ENCODE peak calls at places on chromosomes 16 and 17, in eight cellular contexts. One of them, this sample, is unnamed.

GRCh38 chr16:77868478-77868877 is 80.1 kb downstream of the VAT1L start:
- DNase-seq in lung: no peak
- DNase-seq in stimulated activated CD4-positive, alpha-beta T cell treated with anti-CD3 and anti-CD28 coated beads, Interleukin-15, amount 100 ng/mL, for 24 hours: peak; percentile 22
- DNase-seq in A172: no peak
- DNase-seq in fibroblast of pulmonary artery: no peak
- DNase-seq in activated CD4-positive, alpha-beta memory T cell treated with anti-CD3 and anti-CD28 coated beads for 36 hours: peak; percentile 33
- DNase-seq in stimulated activated naive CD8-positive, alpha-beta T cell treated with anti-CD3 and anti-CD28 coated beads, Interleukin-15, Interleukin-2, amounts not matched to agents 100 U/mL and 50 U/mL, for 24 hours: no peak
- DNase-seq in NCI-H1092 treated with DMSO at 0.1 percent for 48 hours: no peak
- DNase-seq in this sample: no peak

GRCh38 chr16:48276102-48276501 is 28.8 kb upstream of the ABCC11 start:
- DNase-seq in A172: no peak
- DNase-seq in stimulated activated naive CD8-positive, alpha-beta T cell treated with anti-CD3 and anti-CD28 coated beads, Interleukin-15, Interleukin-2, amounts not matched to agents 100 U/mL and 50 U/mL, for 24 hours: no peak
- DNase-seq in activated CD4-positive, alpha-beta memory T cell treated with anti-CD3 and anti-CD28 coated beads for 36 hours: no peak
- DNase-seq in lung: no peak
- DNase-seq in NCI-H1092 treated with DMSO at 0.1 percent for 48 hours: peak; percentile 25
- DNase-seq in stimulated activated CD4-positive, alpha-beta T cell treated with anti-CD3 and anti-CD28 coated beads, Interleukin-15, amount 100 ng/mL, for 24 hours: no peak
- DNase-seq in fibroblast of pulmonary artery: no peak
- DNase-seq in this sample: peak; percentile 74

GRCh38 chr17:67557921-67558320 is 159.8 kb upstream of the NOL11 start:
- DNase-seq in A172: no peak
- DNase-seq in fibroblast of pulmonary artery: peak; percentile 18
- DNase-seq in activated CD4-positive, alpha-beta memory T cell treated with anti-CD3 and anti-CD28 coated beads for 36 hours: no peak
- DNase-seq in NCI-H1092 treated with DMSO at 0.1 percent for 48 hours: no peak
- DNase-seq in stimulated activated naive CD8-positive, alpha-beta T cell treated with anti-CD3 and anti-CD28 coated beads, Interleukin-15, Interleukin-2, amounts not matched to agents 100 U/mL and 50 U/mL, for 24 hours: no peak
- DNase-seq in stimulated activated CD4-positive, alpha-beta T cell treated with anti-CD3 and anti-CD28 coated beads, Interleukin-15, amount 100 ng/mL, for 24 hours: no peak
- DNase-seq in lung: no peak
- DNase-seq in this sample: no peak

GRCh38 chr17:19905514-19905913 is 37.8 kb upstream of the ULK2 start:
- DNase-seq in NCI-H1092 treated with DMSO at 0.1 percent for 48 hours: no peak
- DNase-seq in activated CD4-positive, alpha-beta memory T cell treated with anti-CD3 and anti-CD28 coated beads for 36 hours: no peak
- DNase-seq in fibroblast of pulmonary artery: no peak
- DNase-seq in A172: no peak
- DNase-seq in stimulated activated CD4-positive, alpha-beta T cell treated with anti-CD3 and anti-CD28 coated beads, Interleukin-15, amount 100 ng/mL, for 24 hours: no peak
- DNase-seq in lung: no peak
- DNase-seq in stimulated activated naive CD8-positive, alpha-beta T cell treated with anti-CD3 and anti-CD28 coated beads, Interleukin-15, Interleukin-2, amounts not matched to agents 100 U/mL and 50 U/mL, for 24 hours: no peak
- DNase-seq in this sample: no peak

GRCh38 chr17:52681486-52681885 is 523.0 kb upstream of the CA10 start:
- DNase-seq in A172: no peak
- DNase-seq in NCI-H1092 treated with DMSO at 0.1 percent for 48 hours: peak; percentile 56
- DNase-seq in lung: no peak
- DNase-seq in activated CD4-positive, alpha-beta memory T cell treated with anti-CD3 and anti-CD28 coated beads for 36 hours: no peak
- DNase-seq in stimulated activated naive CD8-positive, alpha-beta T cell treated with anti-CD3 and anti-CD28 coated beads, Interleukin-15, Interleukin-2, amounts not matched to agents 100 U/mL and 50 U/mL, for 24 hours: no peak
- DNase-seq in fibroblast of pulmonary artery: no peak
- DNase-seq in stimulated activated CD4-positive, alpha-beta T cell treated with anti-CD3 and anti-CD28 coated beads, Interleukin-15, amount 100 ng/mL, for 24 hours: no peak
- DNase-seq in this sample: no peak

GRCh38 chr17:76740329-76741118 is 2.6 kb downstream of the MFSD11 start:
- DNase-seq in A172: no peak
- DNase-seq in lung: no peak
- DNase-seq in NCI-H1092 treated with DMSO at 0.1 percent for 48 hours: no peak
- DNase-seq in stimulated activated naive CD8-positive, alpha-beta T cell treated with anti-CD3 and anti-CD28 coated beads, Interleukin-15, Interleukin-2, amounts not matched to agents 100 U/mL and 50 U/mL, for 24 hours: no peak
- DNase-seq in stimulated activated CD4-positive, alpha-beta T cell treated with anti-CD3 and anti-CD28 coated beads, Interleukin-15, amount 100 ng/mL, for 24 hours: no peak
- DNase-seq in activated CD4-positive, alpha-beta memory T cell treated with anti-CD3 and anti-CD28 coated beads for 36 hours: no peak
- DNase-seq in fibroblast of pulmonary artery: peak; percentile 60
- DNase-seq in this sample: no peak

GRCh38 chr16:54923055-54923473 is 7.6 kb upstream of the IRX5 start:
- DNase-seq in fibroblast of pulmonary artery: no peak
- DNase-seq in stimulated activated naive CD8-positive, alpha-beta T cell treated with anti-CD3 and anti-CD28 coated beads, Interleukin-15, Interleukin-2, amounts not matched to agents 100 U/mL and 50 U/mL, for 24 hours: no peak
- DNase-seq in lung: no peak
- DNase-seq in NCI-H1092 treated with DMSO at 0.1 percent for 48 hours: no peak
- DNase-seq in activated CD4-positive, alpha-beta memory T cell treated with anti-CD3 and anti-CD28 coated beads for 36 hours: no peak
- DNase-seq in stimulated activated CD4-positive, alpha-beta T cell treated with anti-CD3 and anti-CD28 coated beads, Interleukin-15, amount 100 ng/mL, for 24 hours: no peak
- DNase-seq in A172: no peak
- DNase-seq in this sample: no peak

GRCh38 chr17:78276098-78276497 is 44.7 kb downstream of the TMEM235 start:
- DNase-seq in lung: no peak
- DNase-seq in A172: no peak
- DNase-seq in activated CD4-positive, alpha-beta memory T cell treated with anti-CD3 and anti-CD28 coated beads for 36 hours: no peak
- DNase-seq in stimulated activated naive CD8-positive, alpha-beta T cell treated with anti-CD3 and anti-CD28 coated beads, Interleukin-15, Interleukin-2, amounts not matched to agents 100 U/mL and 50 U/mL, for 24 hours: no peak
- DNase-seq in fibroblast of pulmonary artery: no peak
- DNase-seq in stimulated activated CD4-positive, alpha-beta T cell treated with anti-CD3 and anti-CD28 coated beads, Interleukin-15, amount 100 ng/mL, for 24 hours: no peak
- DNase-seq in NCI-H1092 treated with DMSO at 0.1 percent for 48 hours: no peak
- DNase-seq in this sample: no peak

GRCh38 chr16:1289480-1289872 is 20.0 kb upstream of the UBE2I start:
- DNase-seq in A172: no peak
- DNase-seq in lung: no peak
- DNase-seq in fibroblast of pulmonary artery: no peak
- DNase-seq in stimulated activated CD4-positive, alpha-beta T cell treated with anti-CD3 and anti-CD28 coated beads, Interleukin-15, amount 100 ng/mL, for 24 hours: no peak
- DNase-seq in activated CD4-positive, alpha-beta memory T cell treated with anti-CD3 and anti-CD28 coated beads for 36 hours: no peak
- DNase-seq in stimulated activated naive CD8-positive, alpha-beta T cell treated with anti-CD3 and anti-CD28 coated beads, Interleukin-15, Interleukin-2, amounts not matched to agents 100 U/mL and 50 U/mL, for 24 hours: no peak
- DNase-seq in NCI-H1092 treated with DMSO at 0.1 percent for 48 hours: no peak
- DNase-seq in this sample: no peak

GRCh38 chr16:7016986-7017385 is 315.7 kb upstream of the RBFOX1 start:
- DNase-seq in NCI-H1092 treated with DMSO at 0.1 percent for 48 hours: no peak
- DNase-seq in stimulated activated CD4-positive, alpha-beta T cell treated with anti-CD3 and anti-CD28 coated beads, Interleukin-15, amount 100 ng/mL, for 24 hours: no peak
- DNase-seq in fibroblast of pulmonary artery: no peak
- DNase-seq in activated CD4-positive, alpha-beta memory T cell treated with anti-CD3 and anti-CD28 coated beads for 36 hours: no peak
- DNase-seq in A172: no peak
- DNase-seq in stimulated activated naive CD8-positive, alpha-beta T cell treated with anti-CD3 and anti-CD28 coated beads, Interleukin-15, Interleukin-2, amounts not matched to agents 100 U/mL and 50 U/mL, for 24 hours: no peak
- DNase-seq in lung: no peak
- DNase-seq in this sample: no peak

GRCh38 chr17:57819273-57819672 is 30.6 kb downstream of the MRPS23 start:
- DNase-seq in fibroblast of pulmonary artery: no peak
- DNase-seq in activated CD4-positive, alpha-beta memory T cell treated with anti-CD3 and anti-CD28 coated beads for 36 hours: no peak
- DNase-seq in stimulated activated CD4-positive, alpha-beta T cell treated with anti-CD3 and anti-CD28 coated beads, Interleukin-15, amount 100 ng/mL, for 24 hours: no peak
- DNase-seq in NCI-H1092 treated with DMSO at 0.1 percent for 48 hours: no peak
- DNase-seq in A172: no peak
- DNase-seq in lung: no peak
- DNase-seq in stimulated activated naive CD8-positive, alpha-beta T cell treated with anti-CD3 and anti-CD28 coated beads, Interleukin-15, Interleukin-2, amounts not matched to agents 100 U/mL and 50 U/mL, for 24 hours: no peak
- DNase-seq in this sample: no peak

GRCh38 chr16:31090540-31090939 is 1.8 kb upstream of the PRSS53 start:
- DNase-seq in NCI-H1092 treated with DMSO at 0.1 percent for 48 hours: no peak
- DNase-seq in stimulated activated naive CD8-positive, alpha-beta T cell treated with anti-CD3 and anti-CD28 coated beads, Interleukin-15, Interleukin-2, amounts not matched to agents 100 U/mL and 50 U/mL, for 24 hours: no peak
- DNase-seq in fibroblast of pulmonary artery: no peak
- DNase-seq in A172: peak; percentile 53
- DNase-seq in stimulated activated CD4-positive, alpha-beta T cell treated with anti-CD3 and anti-CD28 coated beads, Interleukin-15, amount 100 ng/mL, for 24 hours: no peak
- DNase-seq in lung: no peak
- DNase-seq in activated CD4-positive, alpha-beta memory T cell treated with anti-CD3 and anti-CD28 coated beads for 36 hours: no peak
- DNase-seq in this sample: no peak

GRCh38 chr16:1027416-1027815 is 45.1 kb upstream of the SSTR5 start:
- DNase-seq in stimulated activated CD4-positive, alpha-beta T cell treated with anti-CD3 and anti-CD28 coated beads, Interleukin-15, amount 100 ng/mL, for 24 hours: no peak
- DNase-seq in A172: no peak
- DNase-seq in stimulated activated naive CD8-positive, alpha-beta T cell treated with anti-CD3 and anti-CD28 coated beads, Interleukin-15, Interleukin-2, amounts not matched to agents 100 U/mL and 50 U/mL, for 24 hours: no peak
- DNase-seq in lung: no peak
- DNase-seq in fibroblast of pulmonary artery: no peak
- DNase-seq in activated CD4-positive, alpha-beta memory T cell treated with anti-CD3 and anti-CD28 coated beads for 36 hours: no peak
- DNase-seq in NCI-H1092 treated with DMSO at 0.1 percent for 48 hours: no peak
- DNase-seq in this sample: peak; percentile 48